ENCODE peak calls at places on chromosomes 12 and 14, in nine cellular contexts. One of them, this sample, is unnamed.

GRCh38 chr14:30214014-30214413 is 286.4 kb upstream of the PRKD1 start:
- DNase-seq in CD8-positive, alpha-beta T cell: no peak
- DNase-seq in mucosa of descending colon: no peak
- DNase-seq in A549: no peak
- DNase-seq in CD4-positive, alpha-beta T cell: no peak
- DNase-seq in MCF 10A: peak
- DNase-seq in lower lobe of right lung: no peak
- DNase-seq in Peyer's patch: no peak
- DNase-seq in fibroblast of villous mesenchyme: no peak
- DNase-seq in this sample: no peak

GRCh38 chr14:105043656-105044055 is 21.6 kb downstream of the GPR132 start:
- DNase-seq in CD4-positive, alpha-beta T cell: no peak
- DNase-seq in mucosa of descending colon: no peak
- DNase-seq in Peyer's patch: no peak
- DNase-seq in MCF 10A: no peak
- DNase-seq in A549: no peak
- DNase-seq in lower lobe of right lung: peak
- DNase-seq in fibroblast of villous mesenchyme: no peak
- DNase-seq in CD8-positive, alpha-beta T cell: no peak
- DNase-seq in this sample: no peak

GRCh38 chr14:89477391-89477790 is 60.4 kb upstream of the FOXN3 start:
- DNase-seq in CD8-positive, alpha-beta T cell: no peak
- DNase-seq in MCF 10A: no peak
- DNase-seq in Peyer's patch: no peak
- DNase-seq in lower lobe of right lung: no peak
- DNase-seq in CD4-positive, alpha-beta T cell: no peak
- DNase-seq in A549: no peak
- DNase-seq in mucosa of descending colon: peak
- DNase-seq in fibroblast of villous mesenchyme: no peak
- DNase-seq in this sample: no peak

GRCh38 chr14:75720828-75721227 is 59.8 kb downstream of the TTLL5 start:
- DNase-seq in MCF 10A: peak
- DNase-seq in CD4-positive, alpha-beta T cell: no peak
- DNase-seq in CD8-positive, alpha-beta T cell: no peak
- DNase-seq in A549: no peak
- DNase-seq in Peyer's patch: no peak
- DNase-seq in fibroblast of villous mesenchyme: peak
- DNase-seq in lower lobe of right lung: no peak
- DNase-seq in mucosa of descending colon: peak
- DNase-seq in this sample: no peak

GRCh38 chr12:88952543-88952942 is 372.3 kb upstream of the KITLG start:
- DNase-seq in fibroblast of villous mesenchyme: peak
- DNase-seq in mucosa of descending colon: peak
- DNase-seq in MCF 10A: peak
- DNase-seq in CD4-positive, alpha-beta T cell: no peak
- DNase-seq in CD8-positive, alpha-beta T cell: no peak
- DNase-seq in lower lobe of right lung: no peak
- DNase-seq in Peyer's patch: no peak
- DNase-seq in A549: peak
- DNase-seq in this sample: no peak

GRCh38 chr14:67957925-67958324 is 138.3 kb downstream of the RAD51B start:
- DNase-seq in MCF 10A: no peak
- DNase-seq in fibroblast of villous mesenchyme: no peak
- DNase-seq in A549: no peak
- DNase-seq in lower lobe of right lung: no peak
- DNase-seq in mucosa of descending colon: no peak
- DNase-seq in CD8-positive, alpha-beta T cell: no peak
- DNase-seq in CD4-positive, alpha-beta T cell: no peak
- DNase-seq in Peyer's patch: no peak
- DNase-seq in this sample: no peak

GRCh38 chr12:116161588-116161987 is 115.9 kb downstream of the MED13L start:
- DNase-seq in CD4-positive, alpha-beta T cell: no peak
- DNase-seq in A549: peak
- DNase-seq in CD8-positive, alpha-beta T cell: no peak
- DNase-seq in MCF 10A: peak
- DNase-seq in fibroblast of villous mesenchyme: peak
- DNase-seq in mucosa of descending colon: no peak
- DNase-seq in lower lobe of right lung: no peak
- DNase-seq in Peyer's patch: no peak
- DNase-seq in this sample: no peak

GRCh38 chr14:71362282-71362681 is 455.0 kb downstream of the PCNX1 start:
- DNase-seq in CD4-positive, alpha-beta T cell: no peak
- DNase-seq in mucosa of descending colon: no peak
- DNase-seq in Peyer's patch: no peak
- DNase-seq in A549: no peak
- DNase-seq in CD8-positive, alpha-beta T cell: no peak
- DNase-seq in MCF 10A: no peak
- DNase-seq in fibroblast of villous mesenchyme: no peak
- DNase-seq in lower lobe of right lung: no peak
- DNase-seq in this sample: no peak

GRCh38 chr12:102026728-102027127 is 35.1 kb downstream of the WASHC3 start:
- DNase-seq in Peyer's patch: no peak
- DNase-seq in CD8-positive, alpha-beta T cell: no peak
- DNase-seq in lower lobe of right lung: no peak
- DNase-seq in MCF 10A: no peak
- DNase-seq in fibroblast of villous mesenchyme: no peak
- DNase-seq in CD4-positive, alpha-beta T cell: no peak
- DNase-seq in mucosa of descending colon: no peak
- DNase-seq in A549: no peak
- DNase-seq in this sample: no peak

GRCh38 chr14:44736326-44736725 is 225.4 kb downstream of the KLHL28 start:
- DNase-seq in fibroblast of villous mesenchyme: no peak
- DNase-seq in MCF 10A: no peak
- DNase-seq in Peyer's patch: no peak
- DNase-seq in CD8-positive, alpha-beta T cell: no peak
- DNase-seq in mucosa of descending colon: no peak
- DNase-seq in A549: no peak
- DNase-seq in CD4-positive, alpha-beta T cell: no peak
- DNase-seq in lower lobe of right lung: no peak
- DNase-seq in this sample: no peak

GRCh38 chr14:65255029-65255545 is 152.8 kb upstream of the MAX start:
- DNase-seq in MCF 10A: peak
- DNase-seq in CD4-positive, alpha-beta T cell: no peak
- DNase-seq in A549: peak
- DNase-seq in CD8-positive, alpha-beta T cell: no peak
- DNase-seq in lower lobe of right lung: no peak
- DNase-seq in fibroblast of villous mesenchyme: peak
- DNase-seq in Peyer's patch: no peak
- DNase-seq in mucosa of descending colon: no peak
- DNase-seq in this sample: no peak

GRCh38 chr12:93417967-93418480 is 23.7 kb downstream of the UBE2N start:
- DNase-seq in MCF 10A: no peak
- DNase-seq in fibroblast of villous mesenchyme: no peak
- DNase-seq in CD8-positive, alpha-beta T cell: no peak
- DNase-seq in Peyer's patch: no peak
- DNase-seq in A549: no peak
- DNase-seq in lower lobe of right lung: no peak
- DNase-seq in mucosa of descending colon: no peak
- DNase-seq in CD4-positive, alpha-beta T cell: no peak
- DNase-seq in this sample: no peak

GRCh38 chr12:93422050-93422449 is 19.7 kb downstream of the UBE2N start:
- DNase-seq in CD4-positive, alpha-beta T cell: no peak
- DNase-seq in CD8-positive, alpha-beta T cell: no peak
- DNase-seq in MCF 10A: no peak
- DNase-seq in fibroblast of villous mesenchyme: no peak
- DNase-seq in Peyer's patch: no peak
- DNase-seq in lower lobe of right lung: no peak
- DNase-seq in mucosa of descending colon: no peak
- DNase-seq in A549: no peak
- DNase-seq in this sample: no peak

GRCh38 chr12:93415723-93416464 is 25.9 kb downstream of the UBE2N start:
- DNase-seq in fibroblast of villous mesenchyme: peak
- DNase-seq in lower lobe of right lung: no peak
- DNase-seq in MCF 10A: no peak
- DNase-seq in CD4-positive, alpha-beta T cell: no peak
- DNase-seq in mucosa of descending colon: no peak
- DNase-seq in Peyer's patch: no peak
- DNase-seq in CD8-positive, alpha-beta T cell: no peak
- DNase-seq in A549: no peak
- DNase-seq in this sample: no peak

DNA sequence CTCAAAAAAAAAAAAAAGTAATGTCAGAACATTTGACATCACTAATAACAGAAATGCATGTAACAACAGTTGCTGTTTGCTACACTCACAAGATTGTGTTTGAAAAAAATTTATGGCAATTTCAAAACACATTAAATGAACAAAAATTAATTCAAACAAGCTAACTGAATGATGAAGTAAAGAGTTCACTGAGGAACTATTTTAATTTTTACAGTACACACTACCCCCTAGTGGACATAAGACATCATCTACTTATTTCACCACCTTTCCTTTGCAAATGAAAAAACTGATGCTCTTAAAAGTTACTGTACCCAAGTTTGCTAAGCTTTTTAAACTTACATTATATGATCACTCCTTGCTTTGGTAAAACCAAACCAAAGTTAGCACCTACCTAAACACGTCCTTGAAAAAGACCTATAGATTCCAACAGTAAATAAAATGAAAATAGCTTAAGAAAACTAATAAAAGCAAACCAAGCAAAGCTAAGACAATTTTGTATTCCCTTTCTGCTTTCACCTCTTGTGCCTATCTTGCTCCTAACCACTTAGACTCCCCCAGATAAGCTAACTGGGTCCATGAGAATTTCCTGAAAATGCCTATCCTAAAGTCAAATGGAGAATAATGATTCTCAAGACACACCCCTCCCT is 22.2 kb downstream of the UBE2N start:
- DNase-seq in A549: peak
- DNase-seq in CD4-positive, alpha-beta T cell: no peak
- DNase-seq in lower lobe of right lung: no peak
- DNase-seq in mucosa of descending colon: no peak
- DNase-seq in CD8-positive, alpha-beta T cell: no peak
- DNase-seq in fibroblast of villous mesenchyme: peak
- DNase-seq in Peyer's patch: no peak
- DNase-seq in MCF 10A: peak
- DNase-seq in this sample: no peak
- TF ChIP-seq CTCF in A549: peak
- TF ChIP-seq CTCF in CD4-positive, alpha-beta T cell: peak
- TF ChIP-seq CTCF in lower lobe of right lung: peak
- TF ChIP-seq CTCF in mucosa of descending colon: peak
- TF ChIP-seq CTCF in CD8-positive, alpha-beta T cell: peak
- TF ChIP-seq CTCF in fibroblast of villous mesenchyme: peak
- TF ChIP-seq CTCF in Peyer's patch: peak
- TF ChIP-seq CTCF in MCF 10A: peak
- TF ChIP-seq CTCF in this sample: peak

DNA sequence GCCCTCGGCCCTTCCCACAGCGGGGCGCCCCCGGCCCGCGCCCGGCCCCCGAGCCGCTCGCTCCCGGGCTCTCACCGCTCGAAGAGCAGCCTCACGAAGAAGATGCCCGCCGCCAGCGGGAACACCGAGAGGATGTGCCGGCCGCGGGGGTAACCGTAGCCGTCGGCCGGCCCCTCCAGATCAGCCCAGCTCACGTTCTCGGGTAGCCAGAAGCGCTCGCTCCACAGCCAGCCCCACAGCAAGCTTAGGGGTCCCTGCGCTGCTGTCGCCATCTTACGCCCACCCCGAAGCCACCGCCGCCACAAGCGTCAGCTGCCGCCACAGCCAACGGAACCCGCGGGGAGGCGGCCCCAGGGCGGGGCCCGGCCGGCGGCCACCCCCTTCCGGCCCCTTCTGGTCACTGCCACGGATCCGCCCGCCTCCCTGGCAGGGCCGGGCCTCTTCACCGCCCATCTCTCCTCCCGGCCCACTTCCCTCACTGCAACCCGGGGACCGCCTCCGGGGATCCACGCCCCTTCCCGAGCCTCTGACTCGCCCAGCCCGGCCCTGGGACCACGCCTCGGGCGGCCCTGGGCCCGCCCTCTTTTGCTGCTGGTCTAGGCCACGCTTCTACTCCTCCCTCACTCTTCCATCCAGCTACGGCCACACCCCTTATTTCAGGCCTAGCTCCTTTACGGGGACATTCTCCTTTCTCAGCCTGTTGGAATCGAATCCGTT is at the start of gene CERS5:
- DNase-seq in CD4-positive, alpha-beta T cell: peak
- DNase-seq in MCF 10A: peak
- DNase-seq in A549: peak
- DNase-seq in Peyer's patch: peak
- DNase-seq in mucosa of descending colon: peak
- DNase-seq in lower lobe of right lung: peak
- DNase-seq in fibroblast of villous mesenchyme: peak
- DNase-seq in CD8-positive, alpha-beta T cell: peak
- DNase-seq in this sample: peak
- TF ChIP-seq CTCF in CD4-positive, alpha-beta T cell: no peak
- TF ChIP-seq CTCF in MCF 10A: peak
- TF ChIP-seq CTCF in A549: no peak
- TF ChIP-seq CTCF in Peyer's patch: peak
- TF ChIP-seq CTCF in mucosa of descending colon: peak
- TF ChIP-seq CTCF in lower lobe of right lung: peak
- TF ChIP-seq CTCF in fibroblast of villous mesenchyme: no peak
- TF ChIP-seq CTCF in CD8-positive, alpha-beta T cell: no peak
- TF ChIP-seq CTCF in this sample: no peak

GRCh38 chr12:61584943-61585342 is 675.3 kb upstream of the USP15 start:
- DNase-seq in mucosa of descending colon: no peak
- DNase-seq in CD4-positive, alpha-beta T cell: no peak
- DNase-seq in MCF 10A: no peak
- DNase-seq in A549: no peak
- DNase-seq in CD8-positive, alpha-beta T cell: no peak
- DNase-seq in lower lobe of right lung: no peak
- DNase-seq in fibroblast of villous mesenchyme: no peak
- DNase-seq in Peyer's patch: no peak
- DNase-seq in this sample: no peak
- TF ChIP-seq CTCF in mucosa of descending colon: no peak
- TF ChIP-seq CTCF in CD4-positive, alpha-beta T cell: no peak
- TF ChIP-seq CTCF in MCF 10A: no peak
- TF ChIP-seq CTCF in A549: no peak
- TF ChIP-seq CTCF in CD8-positive, alpha-beta T cell: no peak
- TF ChIP-seq CTCF in lower lobe of right lung: no peak
- TF ChIP-seq CTCF in fibroblast of villous mesenchyme: no peak
- TF ChIP-seq CTCF in Peyer's patch: no peak
- TF ChIP-seq CTCF in this sample: no peak

DNA sequence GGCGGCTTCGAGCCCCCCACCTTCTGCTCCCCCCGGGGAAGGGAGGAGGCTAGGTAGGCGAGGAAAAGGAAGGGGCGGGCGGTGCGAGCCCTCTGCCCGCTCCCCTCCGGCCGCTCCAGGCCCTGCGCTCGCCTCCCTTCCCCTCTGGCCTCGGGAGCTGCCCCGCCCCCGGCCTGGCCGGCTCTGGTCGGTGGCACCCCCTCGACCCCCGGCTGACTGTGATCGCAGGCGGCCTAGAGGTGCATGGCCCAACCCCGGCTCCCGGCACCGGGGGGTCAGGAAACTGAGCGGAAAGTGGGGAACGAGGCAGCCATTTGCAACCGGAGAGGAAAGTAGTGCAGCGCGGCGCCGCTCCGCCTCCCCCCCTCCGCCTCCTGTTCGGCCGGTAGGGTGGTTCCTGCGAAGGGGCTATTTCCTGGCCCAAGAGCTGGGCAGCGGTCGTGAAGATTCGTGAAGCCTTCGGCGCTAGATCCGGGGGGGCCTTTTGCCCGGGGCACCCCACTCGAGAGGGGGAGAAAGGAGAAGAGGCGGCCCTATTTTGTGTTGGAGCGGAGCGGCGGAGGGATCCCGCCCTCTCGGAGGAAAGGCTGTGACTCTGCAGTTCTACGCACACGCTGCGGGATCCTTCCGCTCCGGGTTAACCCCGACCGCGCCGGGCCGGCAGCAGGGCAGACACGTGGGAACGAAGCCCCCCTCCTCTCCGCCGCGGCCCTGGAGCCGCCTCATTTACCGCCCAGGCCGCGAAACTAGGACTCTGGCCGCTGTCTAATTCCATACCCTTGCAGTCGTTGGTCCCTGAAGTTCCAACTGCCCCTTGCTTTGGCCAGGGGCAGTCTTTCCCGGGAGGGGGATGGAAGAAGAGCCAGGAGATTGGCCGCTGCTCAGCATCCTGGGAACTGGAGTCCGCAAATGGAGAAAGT is at the start of gene KMT2D:
- DNase-seq in MCF 10A: peak
- DNase-seq in Peyer's patch: peak
- DNase-seq in mucosa of descending colon: peak
- DNase-seq in A549: peak
- DNase-seq in fibroblast of villous mesenchyme: peak
- DNase-seq in lower lobe of right lung: peak
- DNase-seq in CD8-positive, alpha-beta T cell: peak
- DNase-seq in CD4-positive, alpha-beta T cell: peak
- DNase-seq in this sample: peak
- TF ChIP-seq CTCF in MCF 10A: no peak
- TF ChIP-seq CTCF in Peyer's patch: peak
- TF ChIP-seq CTCF in mucosa of descending colon: no peak
- TF ChIP-seq CTCF in A549: no peak
- TF ChIP-seq CTCF in fibroblast of villous mesenchyme: peak
- TF ChIP-seq CTCF in lower lobe of right lung: peak
- TF ChIP-seq CTCF in CD8-positive, alpha-beta T cell: no peak
- TF ChIP-seq CTCF in CD4-positive, alpha-beta T cell: no peak
- TF ChIP-seq CTCF in this sample: no peak

This sample was measured in GM13976.